ENCODE peak calls at places on chromosomes 13 and 19, in seven cellular contexts. J is heart left ventricle, X is AG10803, B is uterus, O is pancreas, Y is stomach, S is AG09319. M is an unnamed sample.

GRCh38 chr13:43087960-43088580 is 64.7 kb downstream of the DNAJC15 start:
- DNase-seq in J (no peak), X (peak; percentile 48), B (no peak), O (no peak), Y (no peak), S (no peak), M (no peak)

GRCh38 chr19:34960940-34961679 is 2.9 kb downstream of the ZNF792 start:
- DNase-seq in J (no peak), X (no peak), B (no peak), O (no peak), Y (no peak), S (no peak), M (no peak)

GRCh38 chr19:3336680-3337523 is 29.5 kb upstream of the NFIC start:
- DNase-seq in J (peak; percentile 85), X (peak; percentile 60), B (peak; percentile 91), O (peak; percentile 100), Y (peak; percentile 97), S (no peak), M (no peak)

GRCh38 chr13:99269627-99270252 is 11.6 kb upstream of the GPR18 start:
- DNase-seq in J (no peak), X (peak; percentile 74), B (no peak), O (no peak), Y (no peak), S (no peak), M (no peak)

GRCh38 chr19:38737297-38737865 is 6.9 kb downstream of the CAPN12 start:
- DNase-seq in J (no peak), X (no peak), B (no peak), O (peak; percentile 67), Y (no peak), S (no peak), M (no peak)

GRCh38 chr13:97307882-97308624 is 85.9 kb downstream of the MBNL2 start:
- DNase-seq in J (peak; percentile 49), X (peak; percentile 82), B (no peak), O (no peak), Y (no peak), S (no peak), M (no peak)

GRCh38 chr19:24052811-24053210 is 34.2 kb upstream of the ZNF254 start:
- DNase-seq in J (no peak), X (peak; percentile 17), B (no peak), O (no peak), Y (no peak), S (no peak), M (no peak)

GRCh38 chr13:75876371-75877050 is 240.4 kb downstream of the LMO7 start:
- DNase-seq in J (peak; percentile 47), X (peak; percentile 62), B (peak; percentile 55), O (no peak), Y (peak; percentile 61), S (peak; percentile 43), M (no peak)

GRCh38 chr19:30830875-30831274 is 458.7 kb downstream of the ZNF536 start:
- DNase-seq in J (no peak), X (no peak), B (no peak), O (no peak), Y (no peak), S (no peak), M (no peak)

GRCh38 chr19:54183431-54183830 is 5.9 kb downstream of the MBOAT7 start:
- DNase-seq in J (no peak), X (no peak), B (no peak), O (peak; percentile 67), Y (no peak), S (no peak), M (no peak)

GRCh38 chr13:113207890-113208423 is 512 bp downstream of the PCID2 start:
- DNase-seq in J (peak; percentile 36), X (peak; percentile 54), B (no peak), O (peak; percentile 84), Y (no peak), S (no peak), M (no peak)

GRCh38 chr13:113204378-113204734 is 4.1 kb downstream of the PCID2 start:
- DNase-seq in J (no peak), X (no peak), B (no peak), O (no peak), Y (no peak), S (no peak), M (no peak)

GRCh38 chr13:113202912-113203311 is 5.6 kb downstream of the PCID2 start:
- DNase-seq in J (no peak), X (no peak), B (no peak), O (no peak), Y (no peak), S (no peak), M (no peak)

GRCh38 chr13:113205428-113205931 is 3.0 kb downstream of the PCID2 start:
- DNase-seq in J (no peak), X (no peak), B (no peak), O (no peak), Y (no peak), S (no peak), M (no peak)

GRCh38 chr13:113203507-113204377 is 4.7 kb downstream of the PCID2 start:
- DNase-seq in J (peak; percentile 71), X (no peak), B (no peak), O (peak; percentile 58), Y (no peak), S (no peak), M (no peak)
- TF ChIP-seq CTCF in J (no peak), X (no peak), B (no peak), O (no peak), Y (no peak), S (no peak), M (no peak)

GRCh38 chr19:2081873-2082810 is 14.0 kb downstream of the MOB3A start:
- DNase-seq in J (no peak), X (no peak), B (no peak), O (no peak), Y (peak; percentile 50), S (no peak), M (peak; percentile 72)
- TF ChIP-seq CTCF in J (no peak), X (no peak), B (no peak), O (no peak), Y (no peak), S (no peak), M (no peak)

GRCh38 chr19:11261902-11262839 is at the start of gene DOCK6:
- DNase-seq in J (peak; percentile 51), X (no peak), B (peak; percentile 42), O (peak; percentile 76), Y (peak; percentile 58), S (no peak), M (no peak)
- TF ChIP-seq CTCF in J (peak; percentile 14), X (peak; percentile 44), B (peak; percentile 34), O (no peak), Y (no peak), S (peak; percentile 42), M (no peak)

DNA sequence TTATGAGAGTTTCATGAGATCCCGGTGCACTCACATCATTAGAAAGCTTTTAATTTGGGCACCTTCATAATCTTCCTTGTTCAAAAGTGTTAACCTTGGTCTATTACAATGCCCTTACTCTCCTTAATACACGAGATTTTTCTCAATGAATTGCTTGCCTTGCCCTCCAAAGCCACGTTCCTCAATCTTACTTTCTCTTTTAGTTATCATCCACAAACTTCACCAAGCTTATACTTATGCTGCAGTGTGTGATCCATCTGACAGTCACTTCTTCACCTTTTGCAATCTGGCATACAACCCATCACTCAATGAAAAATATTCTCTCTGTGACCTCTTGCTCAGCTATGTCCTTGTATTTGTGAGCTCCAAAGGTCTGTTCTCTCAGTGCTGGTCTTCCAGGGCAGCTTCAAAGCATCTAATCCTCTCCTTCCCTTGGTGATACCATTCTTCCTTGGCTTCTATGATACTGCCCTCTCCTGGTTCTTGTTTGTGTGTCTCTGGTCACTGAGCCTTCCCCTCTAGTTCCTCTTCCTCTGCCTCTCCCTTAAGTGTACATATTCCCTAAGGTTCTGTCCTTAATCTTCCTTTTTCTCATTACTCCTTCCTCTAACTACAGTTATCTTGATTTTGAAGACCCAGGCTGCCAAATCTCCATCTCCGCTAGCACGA is 202.2 kb upstream of the STARD13 start:
- DNase-seq in J (no peak), X (peak; percentile 59), B (no peak), O (no peak), Y (no peak), S (peak; percentile 38), M (no peak)
- TF ChIP-seq CTCF in J (peak; percentile 42), X (peak; percentile 61), B (peak; percentile 53), O (no peak), Y (peak; percentile 58), S (peak; percentile 64), M (no peak)

DNA sequence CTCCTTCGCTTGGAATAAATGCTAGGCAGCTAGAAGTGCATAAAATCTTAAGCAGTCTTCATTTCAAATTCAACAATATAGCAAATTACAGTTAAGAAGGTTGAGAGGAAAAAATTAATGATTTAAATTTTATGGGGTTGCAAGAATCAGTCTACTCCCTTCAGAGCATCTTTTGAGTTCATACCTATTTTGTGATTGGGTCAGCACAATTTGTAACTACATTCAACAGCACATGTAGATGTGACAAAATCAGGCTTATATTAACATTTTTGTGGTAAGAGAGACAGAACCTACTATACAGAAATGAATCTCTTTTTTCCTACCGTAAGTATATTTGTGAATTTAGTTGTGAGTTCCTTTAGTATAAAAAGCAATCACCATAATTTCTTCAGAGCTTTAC is 520.6 kb upstream of the HTR2A start:
- DNase-seq in J (no peak), X (no peak), B (no peak), O (no peak), Y (no peak), S (no peak), M (no peak)
- TF ChIP-seq CTCF in J (no peak), X (no peak), B (no peak), O (no peak), Y (no peak), S (no peak), M (no peak)